ENCODE peak calls at places on chromosomes 6 and 20, in eight cellular contexts. O is cardiac muscle cell, P is cardiac fibroblast, W is AG10803, S is astrocyte of the spinal cord, H is psoas muscle, E is bronchial epithelial cell, V is A673. X is an unnamed sample.

GRCh38 chr6:10522929-10523573 is 1.9 kb downstream of the GCNT2 start:
- DNase-seq in P (no peak), V (no peak), W (no peak), S (no peak), O (no peak), H (no peak), E (peak), X (no peak)

GRCh38 chr6:158499601-158500000 is 60.3 kb upstream of the TMEM181 start:
- DNase-seq in V (no peak), P (no peak), E (no peak), W (no peak), H (no peak), S (no peak), O (no peak), X (no peak)

GRCh38 chr6:89781070-89782034 is 38.2 kb downstream of the MDN1 start:
- DNase-seq in O (no peak), P (no peak), E (no peak), V (no peak), W (no peak), S (no peak), H (no peak), X (no peak)

GRCh38 chr6:42452171-42453026 is 673 bp upstream of the TRERF1 start:
- DNase-seq in W (peak), S (peak), V (peak), E (peak), P (peak), H (peak), O (peak), X (peak)

GRCh38 chr20:58818585-58819285 is 32.0 kb downstream of the GNAS-AS1 start:
- DNase-seq in H (no peak), V (no peak), W (peak), E (peak), O (peak), S (peak), P (peak), X (peak)

GRCh38 chr6:55937227-55937626 is 61.8 kb upstream of the BMP5 start:
- DNase-seq in V (no peak), H (no peak), E (no peak), O (peak), P (no peak), S (no peak), W (no peak), X (no peak)

GRCh38 chr6:81228912-81229540 is 523.5 kb downstream of the TENT5A start:
- DNase-seq in V (no peak), H (no peak), O (peak), W (peak), P (peak), S (peak), E (peak), X (no peak)

GRCh38 chr20:43334080-43334479 is 123.6 kb upstream of the SRSF6 start:
- DNase-seq in H (no peak), E (no peak), S (no peak), V (no peak), P (no peak), O (no peak), W (no peak), X (no peak)

GRCh38 chr20:38221041-38221589 is 39.4 kb downstream of the KIAA1755 start:
- DNase-seq in W (peak), H (peak), V (peak), S (peak), E (peak), P (peak), O (peak), X (peak)

GRCh38 chr6:12381587-12381986 is 91.4 kb downstream of the EDN1 start:
- DNase-seq in E (peak), S (peak), W (peak), P (peak), V (no peak), O (no peak), H (no peak), X (no peak)

GRCh38 chr6:46734867-46735719 is at the start of gene PLA2G7:
- DNase-seq in H (peak), P (no peak), V (peak), W (no peak), S (peak), O (peak), E (peak), X (peak)

GRCh38 chr6:9611016-9611415 is 803.9 kb downstream of the TFAP2A start:
- DNase-seq in P (no peak), W (peak), O (no peak), S (no peak), E (no peak), H (no peak), V (no peak), X (no peak)

GRCh38 chr6:45808917-45809316 is 206.7 kb downstream of the CLIC5 start:
- DNase-seq in S (no peak), H (no peak), P (no peak), E (no peak), W (no peak), O (no peak), V (peak), X (no peak)

GRCh38 chr6:53299331-53299835 is 49.4 kb downstream of the ELOVL5 start:
- DNase-seq in W (no peak), V (no peak), H (no peak), S (no peak), E (no peak), P (no peak), O (no peak), X (no peak)

GRCh38 chr6:291148-291696 is 1.1 kb upstream of the DUSP22 start:
- DNase-seq in S (peak), O (peak), E (peak), W (no peak), V (no peak), H (no peak), P (peak), X (peak)

GRCh38 chr6:35302604-35303218 is 5.1 kb downstream of the DEF6 start:
- DNase-seq in W (no peak), V (no peak), E (peak), P (peak), H (peak), S (peak), O (peak), X (peak)

GRCh38 chr20:58416832-58417231 is 27.8 kb downstream of the VAPB start:
- DNase-seq in E (peak), P (no peak), V (no peak), O (no peak), H (no peak), W (no peak), S (no peak), X (no peak)

GRCh38 chr6:89357390-89357789 is 4.9 kb upstream of the UBE2J1 start:
- DNase-seq in P (no peak), O (no peak), W (no peak), H (no peak), E (no peak), S (no peak), V (no peak), X (no peak)

GRCh38 chr20:60352580-60352979 is 394.4 kb downstream of the CDH26 start:
- DNase-seq in P (no peak), O (no peak), W (no peak), H (no peak), V (no peak), E (no peak), S (no peak), X (no peak)

GRCh38 chr6:139126255-139126654 is 8.6 kb upstream of the HECA start:
- DNase-seq in S (peak), V (no peak), P (peak), O (peak), E (peak), H (no peak), W (peak), X (peak)

GRCh38 chr6:152206072-152206818 is 398.8 kb downstream of the ESR1 start:
- DNase-seq in E (peak), S (no peak), H (peak), W (peak), V (peak), P (peak), O (peak), X (no peak)

GRCh38 chr6:103183831-103184411 is 1675.8 kb downstream of the HACE1 start:
- DNase-seq in V (no peak), S (no peak), P (no peak), W (no peak), E (no peak), O (no peak), H (no peak), X (no peak)

GRCh38 chr20:61579908-61580307 is 327.8 kb downstream of the CDH4 start:
- DNase-seq in P (no peak), V (no peak), W (no peak), E (no peak), H (no peak), O (no peak), S (no peak), X (no peak)

GRCh38 chr6:25419879-25420278 is 140.7 kb downstream of the CARMIL1 start:
- DNase-seq in S (no peak), P (no peak), V (no peak), E (no peak), W (no peak), H (no peak), O (no peak), X (no peak)

GRCh38 chr6:106501836-106502447 is 127.4 kb downstream of the RTN4IP1 start:
- DNase-seq in W (no peak), S (no peak), V (no peak), E (peak), H (no peak), O (no peak), P (no peak), X (peak)

GRCh38 chr20:47031028-47031427 is 136.4 kb downstream of the EYA2 start:
- DNase-seq in S (no peak), V (no peak), E (no peak), H (no peak), W (no peak), O (no peak), P (no peak), X (no peak)

GRCh38 chr20:64044484-64045247 is 4.8 kb downstream of the SOX18 start:
- DNase-seq in O (peak), H (no peak), W (peak), V (peak), S (peak), E (peak), P (peak), X (peak)

DNA sequence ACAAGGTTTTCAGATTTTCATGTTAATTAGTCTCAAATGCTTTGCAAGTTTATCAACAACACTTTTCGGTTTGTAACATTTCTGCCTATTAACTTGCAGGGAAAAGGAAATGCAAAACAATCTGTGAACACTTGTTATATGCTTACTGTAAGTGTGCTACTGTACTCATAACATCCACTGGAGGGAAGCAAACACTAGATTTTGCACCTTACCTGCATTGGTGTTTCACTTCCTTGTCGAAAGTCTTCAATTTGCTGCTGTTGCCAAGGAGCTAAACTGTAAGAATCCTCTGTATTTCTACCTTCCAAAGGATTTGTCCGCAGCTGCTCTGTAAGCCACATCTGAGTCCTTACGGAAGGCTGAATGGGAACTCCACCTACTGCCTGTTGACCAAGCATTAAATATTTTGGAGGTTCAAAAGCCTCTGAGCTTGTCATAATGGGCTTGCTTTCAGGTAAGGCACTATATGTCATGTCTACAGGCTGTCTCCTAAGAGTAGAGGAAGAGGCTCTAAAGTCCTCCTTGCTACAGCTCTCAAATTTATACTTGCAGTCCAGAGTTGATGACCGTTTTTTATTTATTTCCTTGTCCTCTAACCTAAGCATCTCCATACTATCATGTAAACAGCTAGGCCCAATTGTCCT is 17.3 kb downstream of the PLN start:
- DNase-seq in E (peak), V (no peak), S (no peak), H (no peak), W (no peak), P (no peak), O (no peak), X (peak)
- TF ChIP-seq CTCF in E (peak), V (peak), S (peak), H (peak), W (peak), P (peak), O (peak), X (peak)

GRCh38 chr6:137903933-137904821 is 37.1 kb downstream of the TNFAIP3 start:
- DNase-seq in O (peak), W (peak), V (no peak), S (no peak), E (peak), H (no peak), P (no peak), X (peak)
- H3K4me3 ChIP-seq in O (no peak), W (no peak), V (no peak), S (no peak), E (no peak), H (no peak), P (no peak), X (peak)

GRCh38 chr6:40738551-40738950 is 151.4 kb upstream of the LRFN2 start:
- DNase-seq in H (no peak), O (no peak), S (no peak), W (peak), E (no peak), P (no peak), V (peak), X (no peak)

GRCh38 chr6:40743226-40743625 is 156.1 kb upstream of the LRFN2 start:
- DNase-seq in O (no peak), V (no peak), W (no peak), S (no peak), P (no peak), E (no peak), H (no peak), X (no peak)

GRCh38 chr6:40743690-40744446 is 156.7 kb upstream of the LRFN2 start:
- DNase-seq in V (no peak), W (no peak), P (no peak), E (no peak), S (no peak), O (no peak), H (no peak), X (no peak)

GRCh38 chr6:40744835-40745234 is 157.7 kb upstream of the LRFN2 start:
- DNase-seq in H (no peak), V (no peak), E (no peak), W (no peak), P (no peak), S (no peak), O (no peak), X (no peak)

GRCh38 chr6:40740518-40740917 is 153.4 kb upstream of the LRFN2 start:
- DNase-seq in W (no peak), V (no peak), H (no peak), P (no peak), O (no peak), E (no peak), S (no peak), X (no peak)
- TF ChIP-seq CTCF in W (no peak), V (no peak), H (no peak), P (no peak), O (no peak), E (no peak), S (no peak), X (no peak)

GRCh38 chr6:166253277-166254229 is 54.6 kb downstream of the PRR18 start:
- DNase-seq in V (peak), E (no peak), H (peak), W (no peak), P (peak), O (no peak), S (no peak), X (no peak)
- H3K4me3 ChIP-seq in V (peak), E (no peak), H (peak), W (no peak), P (no peak), O (peak), S (no peak), X (no peak)

X was measured in foreskin fibroblast.